ENCODE peak calls at places on chromosome 2, in six cellular contexts. Y is mucosa of descending colon, Z is nephron progenitor cell, R is Peyer's patch, C is glutamatergic neuron, K is IMR-90. V is an unnamed sample.

GRCh38 chr2:151808258-151809072 is 19.8 kb downstream of the ARL5A start:
- DNase-seq in Y (no peak), Z (no peak), R (no peak), C (no peak), K (peak; percentile 43), V (no peak)

GRCh38 chr2:110991951-110992350 is 128.8 kb upstream of the BCL2L11 start:
- DNase-seq in Y (no peak), Z (no peak), R (no peak), C (no peak), K (no peak), V (no peak)

GRCh38 chr2:27897755-27898154 is 7.2 kb downstream of the BABAM2 start:
- DNase-seq in Y (no peak), Z (no peak), R (no peak), C (no peak), K (no peak), V (no peak)

GRCh38 chr2:67159929-67160328 is 237.2 kb upstream of the ETAA1 start:
- DNase-seq in Y (no peak), Z (no peak), R (no peak), C (no peak), K (peak; percentile 81), V (no peak)

GRCh38 chr2:191155608-191156071 is 4.8 kb upstream of the STAT4 start:
- DNase-seq in Y (no peak), Z (no peak), R (no peak), C (no peak), K (peak; percentile 70), V (peak; percentile 48)

GRCh38 chr2:232483923-232484627 is 3.6 kb downstream of the ECEL1 start:
- DNase-seq in Y (peak; percentile 3), Z (no peak), R (no peak), C (no peak), K (no peak), V (no peak)

GRCh38 chr2:128286011-128286721 is 32.5 kb downstream of the HS6ST1 start:
- DNase-seq in Y (peak; percentile 8), Z (no peak), R (no peak), C (peak; percentile 62), K (no peak), V (no peak)

GRCh38 chr2:101442042-101442666 is 32.8 kb downstream of the RFX8 start:
- DNase-seq in Y (no peak), Z (no peak), R (no peak), C (no peak), K (peak; percentile 63), V (no peak)

GRCh38 chr2:101540518-101540917 is 65.6 kb upstream of the RFX8 start:
- DNase-seq in Y (no peak), Z (no peak), R (no peak), C (no peak), K (peak; percentile 26), V (no peak)

GRCh38 chr2:43426305-43427031 is 169.4 kb downstream of the THADA start:
- DNase-seq in Y (peak; percentile 62), Z (no peak), R (peak; percentile 69), C (no peak), K (peak; percentile 98), V (peak; percentile 83)

GRCh38 chr2:241507430-241508239 is 749 bp downstream of the STK25 start:
- DNase-seq in Y (peak; percentile 72), Z (peak; percentile 75), R (no peak), C (peak; percentile 71), K (peak; percentile 33), V (peak; percentile 78)

GRCh38 chr2:17388790-17389189 is 129.4 kb downstream of the RAD51AP2 start:
- DNase-seq in Y (no peak), Z (no peak), R (no peak), C (no peak), K (no peak), V (no peak)

GRCh38 chr2:197174539-197175094 is 136.0 kb downstream of the ANKRD44 start:
- DNase-seq in Y (no peak), Z (no peak), R (no peak), C (no peak), K (peak; percentile 69), V (no peak)

GRCh38 chr2:109545828-109546713 is 67.7 kb downstream of the SEPTIN10 start:
- DNase-seq in Y (peak; percentile 76), Z (peak; percentile 79), R (peak; percentile 26), C (peak; percentile 80), K (peak; percentile 60), V (peak; percentile 45)

GRCh38 chr2:144480257-144480656 is 39.7 kb downstream of the ZEB2 start:
- DNase-seq in Y (no peak), Z (no peak), R (no peak), C (no peak), K (peak; percentile 58), V (no peak)

GRCh38 chr2:240856151-240856980 is 12.3 kb upstream of the AGXT start:
- DNase-seq in Y (no peak), Z (no peak), R (no peak), C (no peak), K (no peak), V (no peak)

GRCh38 chr2:232511336-232511863 is 8.8 kb upstream of the PRSS56 start:
- DNase-seq in Y (no peak), Z (no peak), R (no peak), C (no peak), K (no peak), V (no peak)

GRCh38 chr2:190137561-190137960 is 75.0 kb upstream of the MSTN start:
- DNase-seq in Y (no peak), Z (no peak), R (no peak), C (no peak), K (peak; percentile 19), V (no peak)

DNA sequence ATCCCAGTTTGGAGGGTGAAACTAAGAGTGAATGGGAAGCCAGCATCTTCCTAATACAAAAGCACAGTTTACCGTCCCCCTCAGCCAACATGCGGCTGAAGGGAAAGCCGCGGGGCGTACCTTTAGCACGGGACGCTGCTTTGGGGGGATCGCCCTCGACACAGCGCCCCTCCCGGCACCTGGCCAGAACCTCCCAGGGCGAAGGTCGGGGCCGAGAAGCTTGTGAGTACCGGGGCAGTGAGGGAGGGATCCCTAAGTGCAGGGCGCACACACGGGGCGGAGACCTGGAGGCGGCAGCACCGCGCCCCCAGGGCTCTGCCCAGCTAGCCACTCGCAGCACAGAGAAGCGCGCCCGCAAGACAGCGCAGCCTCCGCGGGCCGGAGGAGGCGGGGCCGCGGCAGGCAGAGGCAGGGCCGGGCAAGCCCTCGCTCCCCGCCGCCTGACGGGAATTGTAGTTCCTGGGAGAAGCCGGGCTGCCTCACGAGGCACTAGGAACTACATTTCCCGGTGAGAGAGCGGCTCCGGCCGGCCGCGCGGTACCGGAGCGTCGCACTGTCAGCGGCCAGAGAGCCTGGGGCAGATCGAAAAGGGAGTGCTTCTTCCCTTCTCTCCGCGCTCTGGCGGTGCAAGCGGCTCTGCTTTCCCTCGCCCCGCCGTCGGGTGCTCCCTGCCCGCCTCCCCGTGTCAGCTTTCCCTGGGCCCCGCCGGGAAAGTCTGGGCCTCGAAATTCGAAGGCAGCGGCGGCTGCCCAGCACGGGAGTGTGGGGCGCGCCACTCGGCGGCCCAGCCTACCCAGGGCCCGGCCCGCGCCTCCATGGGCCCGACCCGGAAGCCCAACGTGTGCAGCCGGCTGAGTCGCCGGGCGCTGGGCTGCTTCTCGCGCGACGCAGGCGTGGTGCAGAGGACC is at the start of the genes DCAF17 and METTL8:
- DNase-seq in Y (peak; percentile 97), Z (peak; percentile 94), R (peak; percentile 93), C (peak; percentile 96), K (peak; percentile 94), V (peak; percentile 96)
- TF ChIP-seq CTCF in Y (peak; percentile 30), Z (peak; percentile 46), R (no peak), C (peak; percentile 57), K (peak; percentile 5), V (peak; percentile 56)

GRCh38 chr2:153766415-153766814 is 105.3 kb upstream of the GALNT13 start:
- DNase-seq in Y (no peak), Z (no peak), R (no peak), C (no peak), K (no peak), V (no peak)

DNA sequence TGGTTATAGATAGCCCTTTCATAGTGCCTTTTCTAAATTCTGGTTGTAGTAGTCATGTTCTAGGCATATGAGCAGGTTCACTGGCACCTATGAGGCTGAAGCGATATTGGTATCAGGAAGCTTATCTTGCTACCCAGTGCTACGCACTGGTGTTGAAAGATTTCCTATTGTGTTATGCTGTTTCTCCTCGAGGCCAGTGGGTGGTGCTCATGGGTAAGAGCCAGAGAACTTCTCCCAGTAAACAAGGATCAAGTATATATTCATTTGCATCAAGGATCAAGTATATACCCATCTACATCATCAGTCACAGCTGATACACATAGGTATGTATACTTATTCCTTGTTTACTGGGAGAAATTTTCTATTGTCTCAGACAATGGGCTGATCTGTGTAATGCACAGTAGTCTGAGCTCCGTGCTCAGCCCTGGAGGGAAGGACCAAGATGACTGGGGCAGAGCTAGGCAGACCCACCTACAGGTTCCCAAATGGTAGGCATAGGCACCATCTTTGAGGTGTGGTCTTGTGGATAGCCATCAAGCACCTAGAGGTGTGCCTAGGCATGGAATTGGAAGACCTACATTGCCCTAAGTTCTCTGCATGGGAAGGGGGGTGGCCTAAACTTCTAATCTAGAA is 101.2 kb upstream of the GALNT13 start:
- DNase-seq in Y (no peak), Z (no peak), R (no peak), C (no peak), K (no peak), V (no peak)
- TF ChIP-seq CTCF in Y (no peak), Z (no peak), R (no peak), C (no peak), K (no peak), V (no peak)

GRCh38 chr2:130884503-130884902 is 47.8 kb downstream of the ARHGEF4 start:
- DNase-seq in Y (no peak), Z (no peak), R (no peak), C (no peak), K (no peak), V (no peak)
- TF ChIP-seq CTCF in Y (no peak), Z (no peak), R (no peak), C (no peak), K (no peak), V (no peak)

DNA sequence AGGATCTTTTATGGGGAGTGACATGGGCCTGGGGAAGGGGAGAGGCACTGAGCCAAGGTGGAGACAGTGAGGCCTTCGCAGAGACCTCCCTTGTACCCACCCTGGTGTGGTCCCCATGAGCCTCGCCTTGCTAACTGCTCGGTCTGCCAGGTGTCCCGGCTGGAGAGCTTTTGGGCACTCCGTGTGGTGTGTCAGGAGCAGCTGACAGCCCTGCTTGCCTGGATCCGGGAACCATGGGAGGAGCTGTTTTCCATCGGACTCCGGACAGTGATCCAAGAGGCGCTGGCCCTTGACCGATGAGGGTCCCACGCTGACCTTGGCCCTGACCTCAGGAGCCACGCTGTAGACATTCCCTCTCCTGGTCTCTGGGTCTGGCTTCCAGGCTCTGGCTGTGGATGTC is 11.5 kb upstream of the SLC4A3 start:
- DNase-seq in Y (no peak), Z (no peak), R (no peak), C (no peak), K (no peak), V (no peak)
- TF ChIP-seq CTCF in Y (no peak), Z (no peak), R (no peak), C (no peak), K (no peak), V (no peak)

GRCh38 chr2:25982273-25982967 is at the start of gene KIF3C:
- DNase-seq in Y (peak; percentile 72), Z (peak; percentile 79), R (peak; percentile 67), C (peak; percentile 90), K (peak; percentile 42), V (peak; percentile 86)
- TF ChIP-seq CTCF in Y (no peak), Z (no peak), R (no peak), C (no peak), K (no peak), V (no peak)

GRCh38 chr2:86201951-86202692 is 2.9 kb downstream of the MRPL35 start:
- DNase-seq in Y (no peak), Z (no peak), R (no peak), C (no peak), K (no peak), V (no peak)
- TF ChIP-seq CTCF in Y (no peak), Z (no peak), R (no peak), C (no peak), K (no peak), V (no peak)